ENCODE peak calls at places on chromosomes 12 and 14, in five cellular contexts. T is aorta; Y is CD8-positive, alpha-beta memory T cell; R is astrocyte of the spinal cord; M is foreskin fibroblast. I is an unnamed sample.

GRCh38 chr14:58390830-58391229 is 4.9 kb upstream of the TOMM20L start:
- DNase-seq in Y (no peak), R (no peak), M (no peak), T (no peak), I (no peak)

GRCh38 chr12:101200145-101200544 is 9.9 kb downstream of the SLC5A8 start:
- DNase-seq in R (no peak), T (no peak), Y (no peak), M (no peak), I (no peak)

GRCh38 chr14:63986789-63987533 is 134.2 kb downstream of the SYNE2 start:
- DNase-seq in R (peak; percentile 65), M (peak; percentile 73), Y (no peak), T (no peak), I (no peak)

GRCh38 chr12:68122236-68122920 is 37.2 kb downstream of the IFNG start:
- DNase-seq in M (no peak), R (peak; percentile 13), T (no peak), Y (no peak), I (no peak)

GRCh38 chr14:85576848-85577541 is 47.1 kb downstream of the FLRT2 start:
- DNase-seq in R (peak; percentile 32), T (no peak), M (peak; percentile 44), Y (no peak), I (no peak)

GRCh38 chr12:128801879-128802391 is 21.8 kb downstream of the SLC15A4 start:
- DNase-seq in M (peak; percentile 59), Y (no peak), R (peak; percentile 49), T (no peak), I (no peak)

GRCh38 chr12:31682136-31682962 is 22.9 kb downstream of the ETFBKMT start:
- DNase-seq in Y (peak; percentile 54), T (peak; percentile 69), R (peak; percentile 86), M (peak; percentile 87), I (peak; percentile 88)

GRCh38 chr14:57889245-57889644 is 23.4 kb upstream of the SLC35F4 start:
- DNase-seq in Y (no peak), M (peak; percentile 65), R (peak; percentile 63), T (peak; percentile 82), I (no peak)

GRCh38 chr12:52231305-52232232 is 1.5 kb upstream of the KRT7 start:
- DNase-seq in T (no peak), M (no peak), Y (no peak), R (no peak), I (no peak)

GRCh38 chr12:904010-904414 is 45.5 kb downstream of the RAD52 start:
- DNase-seq in T (no peak), M (no peak), R (no peak), Y (no peak), I (peak; percentile 75)

GRCh38 chr14:99728231-99728920 is 44.3 kb downstream of the CYP46A1 start:
- DNase-seq in M (no peak), T (peak; percentile 39), R (no peak), Y (no peak), I (no peak)

GRCh38 chr14:69880051-69880487 is 853 bp downstream of the SMOC1 start:
- DNase-seq in T (no peak), R (no peak), Y (no peak), M (peak; percentile 50), I (no peak)

GRCh38 chr12:124040737-124041136 is 67.7 kb downstream of the ZNF664 start:
- DNase-seq in T (no peak), R (no peak), Y (no peak), M (no peak), I (no peak)

GRCh38 chr12:124039276-124039675 is 66.3 kb downstream of the ZNF664 start:
- DNase-seq in T (no peak), Y (no peak), R (peak; percentile 79), M (peak; percentile 11), I (no peak)

GRCh38 chr12:124044021-124044420 is 71.0 kb downstream of the ZNF664 start:
- DNase-seq in M (no peak), Y (no peak), R (no peak), T (no peak), I (peak; percentile 65)

GRCh38 chr12:124040286-124040685 is 67.3 kb downstream of the ZNF664 start:
- DNase-seq in Y (no peak), M (no peak), R (no peak), T (no peak), I (no peak)

DNA sequence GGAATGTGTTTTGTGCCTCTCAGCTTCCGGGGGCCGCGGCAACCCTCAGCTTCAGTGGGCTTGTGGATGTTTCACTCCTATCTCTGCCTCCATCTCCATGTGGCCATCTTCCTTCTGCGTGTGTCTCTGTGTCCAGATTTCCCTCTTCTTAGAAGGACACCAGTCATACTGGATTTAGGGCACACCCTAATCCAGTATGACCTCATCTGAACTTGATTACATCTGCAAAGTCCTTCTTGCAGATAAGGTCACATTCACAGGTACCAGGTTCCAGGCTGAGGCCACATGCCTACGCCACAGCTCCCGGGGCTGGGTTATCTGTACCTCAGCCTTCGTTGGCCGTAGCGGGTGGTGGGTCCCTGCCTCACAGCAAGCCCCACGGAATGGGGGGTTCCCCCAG is 68.9 kb downstream of the ZNF664 start:
- DNase-seq in M (no peak), Y (no peak), T (no peak), R (no peak), I (no peak)
- H3K4me3 ChIP-seq in M (no peak overlapping the region), Y (no peak overlapping the region), T (no peak overlapping the region), R (no peak overlapping the region), I (no peak overlapping the region)

DNA sequence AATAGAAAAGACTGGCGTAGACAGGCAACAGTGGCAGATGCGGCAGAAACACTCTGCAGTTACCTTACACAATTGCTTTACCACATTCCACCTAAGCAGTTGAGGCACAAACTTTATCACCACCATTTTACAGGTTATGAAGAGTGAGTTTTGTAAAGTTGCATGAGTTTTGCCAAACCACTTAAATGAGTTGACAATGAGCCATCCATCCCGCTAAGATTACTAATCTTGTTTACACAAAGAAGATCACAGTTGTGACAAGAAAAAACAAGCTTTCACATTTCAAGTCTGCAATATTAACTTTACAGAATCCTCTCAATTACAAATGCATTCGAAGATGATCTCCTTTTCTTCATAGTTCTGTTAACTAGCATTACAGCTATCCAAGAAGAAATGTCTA is 1.8 kb downstream of the TMCC3 start:
- DNase-seq in R (no peak), Y (no peak), T (no peak), M (peak; percentile 43), I (no peak)
- H3K4me3 ChIP-seq in R (no peak overlapping the region), Y (no peak overlapping the region), T (no peak overlapping the region), M (no peak overlapping the region), I (no peak overlapping the region)

GRCh38 chr12:53253298-53253697 is 14.8 kb upstream of the ESPL1 start:
- DNase-seq in T (no peak), R (no peak), Y (no peak), M (no peak), I (no peak)
- H3K4me3 ChIP-seq in T (no peak overlapping the region), R (no peak overlapping the region), Y (peak overlapping the region; percentile 83), M (peak overlapping the region; percentile 72), I (peak overlapping the region; percentile 97)

GRCh38 chr12:110124184-110124995 is at the start of gene IFT81:
- DNase-seq in M (peak; percentile 97), R (peak; percentile 94), T (peak; percentile 97), Y (peak; percentile 95), I (peak; percentile 84)

GRCh38 chr12:110122929-110123328 is 1.2 kb upstream of the IFT81 start:
- DNase-seq in Y (no peak), M (no peak), T (no peak), R (no peak), I (no peak)

GRCh38 chr12:110126557-110126956 is 2.4 kb downstream of the IFT81 start:
- DNase-seq in M (no peak), R (no peak), T (no peak), Y (no peak), I (no peak)

GRCh38 chr12:110120878-110121277 is 3.3 kb upstream of the IFT81 start:
- DNase-seq in T (no peak), M (peak; percentile 21), R (no peak), Y (no peak), I (no peak)

GRCh38 chr12:110123861-110124183 is 335 bp upstream of the IFT81 start:
- DNase-seq in R (no peak), T (no peak), Y (no peak), M (no peak), I (no peak)
- H3K4me3 ChIP-seq in R (no peak overlapping the region), T (no peak overlapping the region), Y (no peak overlapping the region), M (no peak overlapping the region), I (no peak overlapping the region)

GRCh38 chr12:109764776-109765492 is 51.3 kb downstream of the FAM222A start:
- DNase-seq in M (no peak), R (no peak), Y (no peak), T (peak; percentile 30), I (no peak)
- H3K4me3 ChIP-seq in M (no peak overlapping the region), R (no peak overlapping the region), Y (no peak overlapping the region), T (no peak overlapping the region), I (no peak overlapping the region)

GRCh38 chr12:16346931-16347330 is 514 bp upstream of the MGST1 start:
- DNase-seq in M (no peak), R (no peak), Y (no peak), T (no peak), I (no peak)
- H3K4me3 ChIP-seq in M (peak overlapping the region; percentile 53), R (peak overlapping the region; percentile 43), Y (no peak overlapping the region), T (no peak overlapping the region), I (no peak overlapping the region)

GRCh38 chr12:120536064-120536791 is 2.1 kb downstream of the RNF10 start:
- DNase-seq in T (no peak), Y (peak; percentile 12), R (no peak), M (no peak), I (no peak)

GRCh38 chr12:120540445-120540844 is 6.3 kb downstream of the RNF10 start:
- DNase-seq in Y (no peak), T (no peak), R (no peak), M (no peak), I (no peak)

GRCh38 chr12:120542166-120542565 is 8.0 kb downstream of the RNF10 start:
- DNase-seq in R (no peak), M (no peak), Y (no peak), T (no peak), I (no peak)

GRCh38 chr12:120538281-120539156 is 4.4 kb downstream of the RNF10 start:
- DNase-seq in M (peak; percentile 75), R (peak; percentile 79), T (peak; percentile 80), Y (no peak), I (no peak)

DNA sequence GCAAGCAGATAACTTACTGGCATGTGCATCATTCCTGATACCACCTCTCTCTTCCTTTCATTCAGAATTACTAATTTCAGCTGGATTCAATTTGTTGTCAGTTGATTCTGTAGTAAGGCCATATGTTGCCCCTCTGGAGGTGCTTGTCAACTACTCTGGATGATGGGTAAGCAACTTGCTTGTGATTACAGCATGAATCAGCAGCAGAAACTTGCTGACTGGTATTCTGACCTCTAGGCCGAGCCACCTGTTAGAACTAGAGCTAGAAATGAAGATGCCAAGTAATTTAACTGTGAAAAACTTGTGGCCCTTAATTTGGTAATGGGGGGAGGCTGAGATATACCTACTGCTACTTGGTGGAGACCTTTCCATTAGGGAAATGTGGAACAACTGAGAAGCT is 5.1 kb downstream of the RNF10 start:
- DNase-seq in T (no peak), M (peak; percentile 84), R (peak; percentile 31), Y (no peak), I (no peak)
- H3K4me3 ChIP-seq in T (no peak overlapping the region), M (no peak overlapping the region), R (no peak overlapping the region), Y (peak overlapping the region; percentile 7), I (no peak overlapping the region)

I was measured in Jurkat, Clone E6-1.